ENCODE peak calls at places on chromosome 14, in six cellular contexts. One of them, this sample, is unnamed.

GRCh38 chr14:95038521-95039250 is 118.6 kb downstream of the DICER1 start:
- DNase-seq in NB4: no peak
- DNase-seq in A549: no peak
- DNase-seq in neural progenitor cell: no peak
- DNase-seq in psoas muscle: no peak
- DNase-seq in epithelial cell of proximal tubule: no peak
- DNase-seq in this sample: no peak

GRCh38 chr14:99718031-99718810 is 34.1 kb downstream of the CYP46A1 start:
- DNase-seq in NB4: no peak
- DNase-seq in A549: no peak
- DNase-seq in neural progenitor cell: peak
- DNase-seq in psoas muscle: no peak
- DNase-seq in epithelial cell of proximal tubule: no peak
- DNase-seq in this sample: no peak

GRCh38 chr14:57634335-57634734 is 140.7 kb upstream of the CCDC198 start:
- DNase-seq in NB4: no peak
- DNase-seq in A549: no peak
- DNase-seq in neural progenitor cell: no peak
- DNase-seq in psoas muscle: no peak
- DNase-seq in epithelial cell of proximal tubule: no peak
- DNase-seq in this sample: peak

GRCh38 chr14:36477266-36477665 is 42.8 kb downstream of the NKX2-1 start:
- DNase-seq in NB4: no peak
- DNase-seq in A549: no peak
- DNase-seq in neural progenitor cell: no peak
- DNase-seq in psoas muscle: no peak
- DNase-seq in epithelial cell of proximal tubule: no peak
- DNase-seq in this sample: peak

GRCh38 chr14:70640938-70641547 is 673 bp upstream of the TTC9 start:
- DNase-seq in NB4: no peak
- DNase-seq in A549: peak
- DNase-seq in neural progenitor cell: no peak
- DNase-seq in psoas muscle: peak
- DNase-seq in epithelial cell of proximal tubule: no peak
- DNase-seq in this sample: peak

GRCh38 chr14:99127651-99128167 is 144.3 kb downstream of the BCL11B start:
- DNase-seq in NB4: no peak
- DNase-seq in A549: no peak
- DNase-seq in neural progenitor cell: no peak
- DNase-seq in psoas muscle: no peak
- DNase-seq in epithelial cell of proximal tubule: no peak
- DNase-seq in this sample: peak

GRCh38 chr14:26138764-26139445 is 458.9 kb downstream of the NOVA1 start:
- DNase-seq in NB4: no peak
- DNase-seq in A549: no peak
- DNase-seq in neural progenitor cell: peak
- DNase-seq in psoas muscle: no peak
- DNase-seq in epithelial cell of proximal tubule: peak
- DNase-seq in this sample: peak

GRCh38 chr14:52333823-52334657 is 19.9 kb downstream of the PTGER2 start:
- DNase-seq in NB4: no peak
- DNase-seq in A549: no peak
- DNase-seq in neural progenitor cell: no peak
- DNase-seq in psoas muscle: no peak
- DNase-seq in epithelial cell of proximal tubule: no peak
- DNase-seq in this sample: no peak

GRCh38 chr14:90193925-90194324 is 62.4 kb upstream of the PSMC1 start:
- DNase-seq in NB4: peak
- DNase-seq in A549: no peak
- DNase-seq in neural progenitor cell: peak
- DNase-seq in psoas muscle: no peak
- DNase-seq in epithelial cell of proximal tubule: no peak
- DNase-seq in this sample: no peak
- TF ChIP-seq CTCF in NB4: peak
- TF ChIP-seq CTCF in A549: peak
- TF ChIP-seq CTCF in neural progenitor cell: peak
- TF ChIP-seq CTCF in psoas muscle: no peak
- TF ChIP-seq CTCF in epithelial cell of proximal tubule: peak
- TF ChIP-seq CTCF in this sample: no peak

GRCh38 chr14:69260979-69261605 is 1.1 kb downstream of the GALNT16 start:
- DNase-seq in NB4: no peak
- DNase-seq in A549: peak
- DNase-seq in neural progenitor cell: peak
- DNase-seq in psoas muscle: peak
- DNase-seq in epithelial cell of proximal tubule: no peak
- DNase-seq in this sample: peak
- H3K4me3 ChIP-seq in NB4: no peak
- H3K4me3 ChIP-seq in A549: peak
- H3K4me3 ChIP-seq in neural progenitor cell: peak
- H3K4me3 ChIP-seq in psoas muscle: peak
- H3K4me3 ChIP-seq in epithelial cell of proximal tubule: peak
- H3K4me3 ChIP-seq in this sample: no peak

DNA sequence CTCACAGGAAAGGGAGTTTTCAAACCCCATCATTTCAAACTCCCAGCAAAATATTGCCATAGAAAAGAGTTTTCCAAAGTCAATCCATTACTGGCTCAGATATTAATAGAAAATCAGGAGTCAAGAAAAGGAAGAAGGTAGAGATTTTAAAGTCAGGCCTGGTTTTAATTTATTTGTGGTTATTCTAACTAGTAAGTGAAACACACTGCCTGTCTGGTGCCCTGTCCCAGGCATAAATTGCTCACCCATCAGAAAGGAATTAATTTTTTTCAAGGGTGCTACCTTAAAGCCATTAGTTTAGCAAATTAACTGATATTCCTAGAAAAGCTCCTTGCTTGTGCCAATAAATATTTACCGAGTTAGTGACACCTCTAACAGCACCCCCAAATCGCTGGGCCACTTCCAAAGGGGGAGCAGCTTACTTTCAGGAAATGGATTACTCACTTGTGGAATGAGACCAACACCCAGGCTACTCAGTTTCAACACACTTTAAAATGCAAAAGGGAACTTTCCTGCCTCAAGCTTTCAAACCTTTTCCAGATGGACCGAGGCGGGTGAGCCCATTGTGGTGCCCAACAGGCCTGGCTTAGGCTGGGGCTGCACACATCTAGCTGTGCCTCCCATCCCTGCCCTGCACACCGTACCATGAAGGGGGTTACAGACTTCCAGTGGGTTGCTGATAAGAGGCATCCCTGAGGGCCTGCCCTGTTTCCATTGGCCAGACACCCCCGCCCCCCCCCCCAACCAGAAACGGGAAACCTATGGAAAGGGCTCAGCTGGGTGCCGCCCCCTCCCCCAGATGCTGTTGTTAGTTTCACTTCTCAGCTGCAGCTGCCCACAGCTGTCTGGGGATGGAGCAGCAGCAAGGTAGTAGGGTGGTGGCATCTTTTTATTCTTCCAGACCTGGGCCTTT is 117.2 kb downstream of the SAMD4A start:
- DNase-seq in NB4: no peak
- DNase-seq in A549: no peak
- DNase-seq in neural progenitor cell: peak
- DNase-seq in psoas muscle: peak
- DNase-seq in epithelial cell of proximal tubule: no peak
- DNase-seq in this sample: peak
- TF ChIP-seq CTCF in NB4: no peak
- TF ChIP-seq CTCF in A549: no peak
- TF ChIP-seq CTCF in neural progenitor cell: no peak
- TF ChIP-seq CTCF in psoas muscle: no peak
- TF ChIP-seq CTCF in epithelial cell of proximal tubule: no peak
- TF ChIP-seq CTCF in this sample: no peak

GRCh38 chr14:96307434-96307833 is 51.4 kb downstream of the BDKRB1 start:
- DNase-seq in NB4: no peak
- DNase-seq in A549: peak
- DNase-seq in neural progenitor cell: no peak
- DNase-seq in psoas muscle: no peak
- DNase-seq in epithelial cell of proximal tubule: no peak
- DNase-seq in this sample: no peak

GRCh38 chr14:96309907-96310330 is 53.2 kb downstream of the ATG2B start:
- DNase-seq in NB4: no peak
- DNase-seq in A549: peak
- DNase-seq in neural progenitor cell: no peak
- DNase-seq in psoas muscle: no peak
- DNase-seq in epithelial cell of proximal tubule: peak
- DNase-seq in this sample: no peak

GRCh38 chr14:96303981-96304380 is 48.0 kb downstream of the BDKRB1 start:
- DNase-seq in NB4: no peak
- DNase-seq in A549: no peak
- DNase-seq in neural progenitor cell: no peak
- DNase-seq in psoas muscle: no peak
- DNase-seq in epithelial cell of proximal tubule: no peak
- DNase-seq in this sample: no peak

GRCh38 chr14:96304956-96305355 is 48.9 kb downstream of the BDKRB1 start:
- DNase-seq in NB4: peak
- DNase-seq in A549: no peak
- DNase-seq in neural progenitor cell: peak
- DNase-seq in psoas muscle: no peak
- DNase-seq in epithelial cell of proximal tubule: no peak
- DNase-seq in this sample: peak

DNA sequence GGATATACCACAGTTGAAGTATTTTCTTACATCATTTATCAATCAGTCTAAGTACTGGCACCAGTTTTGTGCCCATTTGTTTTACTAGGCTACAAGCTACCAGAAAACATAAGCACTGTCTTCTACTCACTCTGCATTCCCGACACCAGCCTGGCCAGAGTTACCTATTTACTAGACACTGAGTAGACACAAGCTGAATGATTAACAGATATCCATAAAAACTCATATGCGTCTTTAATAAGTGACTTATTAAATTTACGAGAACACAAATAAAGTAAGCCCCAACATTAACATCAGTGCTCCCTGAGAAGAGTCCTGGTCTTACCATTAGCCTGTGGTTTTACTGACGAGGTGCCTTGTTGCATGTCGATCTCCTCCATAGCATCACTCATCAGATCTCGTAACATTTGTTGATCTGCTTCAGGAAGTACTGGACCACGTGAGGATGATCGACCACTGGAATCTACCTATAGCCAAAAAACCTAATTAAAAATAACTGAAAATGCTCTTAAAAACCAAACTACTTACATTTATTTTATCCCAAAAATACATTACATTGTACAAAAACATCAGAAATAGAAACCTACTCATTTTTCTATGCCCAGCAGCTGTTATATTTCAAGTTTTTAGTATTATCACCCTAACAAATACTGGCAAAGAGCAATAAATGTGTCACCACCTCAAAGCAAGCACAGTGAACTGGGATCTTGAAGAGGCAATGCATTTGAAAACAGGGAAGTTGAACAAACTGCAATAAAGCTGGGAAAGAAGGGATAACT is 53.3 kb downstream of the BDKRB1 start:
- DNase-seq in NB4: no peak
- DNase-seq in A549: peak
- DNase-seq in neural progenitor cell: no peak
- DNase-seq in psoas muscle: no peak
- DNase-seq in epithelial cell of proximal tubule: peak
- DNase-seq in this sample: no peak
- H3K4me3 ChIP-seq in NB4: no peak
- H3K4me3 ChIP-seq in A549: peak
- H3K4me3 ChIP-seq in neural progenitor cell: no peak
- H3K4me3 ChIP-seq in psoas muscle: no peak
- H3K4me3 ChIP-seq in epithelial cell of proximal tubule: peak
- H3K4me3 ChIP-seq in this sample: no peak

DNA sequence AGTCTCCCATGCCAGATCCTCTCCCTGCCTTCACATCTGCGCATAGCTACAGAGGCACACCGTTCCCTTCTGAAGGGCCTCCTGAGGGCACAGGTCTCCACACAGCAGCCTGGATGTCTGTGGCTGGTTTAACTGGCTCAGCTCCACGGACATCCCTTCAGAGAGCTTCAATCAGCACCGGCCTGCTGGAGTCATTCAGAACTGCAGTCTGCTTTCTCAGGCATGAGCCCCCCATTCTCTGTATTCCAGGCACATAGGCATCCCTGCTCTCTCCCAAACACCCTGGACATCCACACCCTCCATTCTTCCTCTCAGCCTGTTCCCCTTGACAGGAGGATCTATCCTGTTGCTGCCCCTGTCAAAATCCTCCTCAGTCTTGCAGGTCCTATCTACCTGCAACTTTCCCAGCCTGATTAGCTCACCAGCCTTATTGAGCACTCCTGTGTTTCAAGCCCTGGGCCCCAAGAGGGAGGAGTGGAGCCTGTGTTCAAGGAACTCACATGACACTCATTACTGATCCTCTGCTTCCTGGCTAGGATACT is 2.9 kb upstream of the DHRS2 start:
- DNase-seq in NB4: no peak
- DNase-seq in A549: peak
- DNase-seq in neural progenitor cell: peak
- DNase-seq in psoas muscle: no peak
- DNase-seq in epithelial cell of proximal tubule: no peak
- DNase-seq in this sample: peak
- TF ChIP-seq CTCF in NB4: no peak
- TF ChIP-seq CTCF in A549: no peak
- TF ChIP-seq CTCF in neural progenitor cell: peak
- TF ChIP-seq CTCF in psoas muscle: no peak
- TF ChIP-seq CTCF in epithelial cell of proximal tubule: no peak
- TF ChIP-seq CTCF in this sample: no peak